ENCODE peak calls at places on chromosomes 2 and 18, in five cellular contexts. L is HCT116, E is left ventricle myocardium inferior, V is aorta, M is IMR-90. W is an unnamed sample. For H3K27me3, the result is how much of the 10 kb centered on the place peaks cover.

GRCh38 chr2:64328415-64328722 is 125.6 kb upstream of the LGALSL start:
- DNase-seq in L (no peak), E (no peak), V (no peak), M (no peak), W (no peak)

GRCh38 chr2:150689600-150689999 is 202.1 kb upstream of the RND3 start:
- DNase-seq in L (no peak), E (no peak), V (no peak), M (no peak), W (no peak)

GRCh38 chr2:148812306-148812705 is 62.7 kb upstream of the KIF5C start:
- DNase-seq in L (no peak), E (peak), V (no peak), M (peak), W (no peak)

GRCh38 chr2:38619458-38620164 is 16.9 kb upstream of the HNRNPLL start:
- DNase-seq in L (no peak), E (no peak), V (no peak), M (peak), W (no peak)

GRCh38 chr2:235774153-235774552 is 280.3 kb downstream of the AGAP1 start:
- DNase-seq in L (no peak), E (no peak), V (no peak), M (no peak), W (no peak)

GRCh38 chr2:20419007-20419576 is 27.8 kb upstream of the RHOB start:
- DNase-seq in L (no peak), E (no peak), V (no peak), M (peak), W (no peak)

GRCh38 chr18:58067611-58068010 is 23.6 kb downstream of the NEDD4L start:
- DNase-seq in L (no peak), E (no peak), V (no peak), M (no peak), W (no peak)

GRCh38 chr18:47263828-47264314 is 12.4 kb upstream of the SKOR2 start:
- DNase-seq in L (no peak), E (no peak), V (no peak), M (no peak), W (no peak)

GRCh38 chr2:134372611-134373131 is 118.8 kb downstream of the MGAT5 start:
- DNase-seq in L (no peak), E (peak), V (peak), M (peak), W (peak)

GRCh38 chr2:71878626-71879508 is 268.8 kb downstream of the CYP26B1 start:
- DNase-seq in L (no peak), E (no peak), V (no peak), M (no peak), W (no peak)

GRCh38 chr2:118046628-118047210 is 32.8 kb upstream of the CCDC93 start:
- DNase-seq in L (peak), E (no peak), V (no peak), M (peak), W (no peak)

GRCh38 chr2:234355052-234355720 is 141.7 kb downstream of the ARL4C start:
- DNase-seq in L (no peak), E (no peak), V (no peak), M (no peak), W (no peak)

GRCh38 chr2:72415781-72416180 is 268.1 kb upstream of the CYP26B1 start:
- DNase-seq in L (no peak), E (no peak), V (no peak), M (no peak), W (no peak)

GRCh38 chr2:120390381-120391055 is 44.6 kb downstream of the INHBB start:
- DNase-seq in L (no peak), E (no peak), V (peak), M (no peak), W (no peak)

GRCh38 chr2:43051316-43051715 is 175.1 kb downstream of the ZFP36L2 start:
- DNase-seq in L (peak), E (no peak), V (peak), M (peak), W (peak)

GRCh38 chr2:144513388-144514100 is 6.4 kb downstream of the ZEB2 start:
- DNase-seq in L (no peak), E (no peak), V (no peak), M (peak), W (peak)

GRCh38 chr2:237497820-237498128 is 10.7 kb downstream of the MLPH start:
- DNase-seq in L (no peak), E (no peak), V (peak), M (peak), W (no peak)

GRCh38 chr2:191625016-191625415 is 52.9 kb upstream of the NABP1 start:
- DNase-seq in L (no peak), E (no peak), V (no peak), M (no peak), W (peak)

GRCh38 chr2:234867882-234868285 is 83.9 kb upstream of the SH3BP4 start:
- DNase-seq in L (no peak), E (no peak), V (no peak), M (no peak), W (no peak)

GRCh38 chr2:176133366-176133765 is 3.9 kb downstream of the HOXD8 start:
- DNase-seq in L (no peak), E (no peak), V (peak), M (no peak), W (no peak)
- H3K27me3 ChIP-seq in L (under half), E (half or more), V (under half), M (half or more), W (under half)

GRCh38 chr18:9595197-9595596 is 19.2 kb downstream of the PPP4R1 start:
- DNase-seq in L (no peak), E (no peak), V (no peak), M (peak), W (no peak)

GRCh38 chr18:9596843-9597242 is 17.5 kb downstream of the PPP4R1 start:
- DNase-seq in L (no peak), E (no peak), V (no peak), M (no peak), W (no peak)

GRCh38 chr18:9597609-9598008 is 16.8 kb downstream of the PPP4R1 start:
- DNase-seq in L (no peak), E (no peak), V (no peak), M (no peak), W (no peak)

GRCh38 chr18:9596257-9596656 is 18.1 kb downstream of the PPP4R1 start:
- DNase-seq in L (no peak), E (no peak), V (no peak), M (no peak), W (no peak)

DNA sequence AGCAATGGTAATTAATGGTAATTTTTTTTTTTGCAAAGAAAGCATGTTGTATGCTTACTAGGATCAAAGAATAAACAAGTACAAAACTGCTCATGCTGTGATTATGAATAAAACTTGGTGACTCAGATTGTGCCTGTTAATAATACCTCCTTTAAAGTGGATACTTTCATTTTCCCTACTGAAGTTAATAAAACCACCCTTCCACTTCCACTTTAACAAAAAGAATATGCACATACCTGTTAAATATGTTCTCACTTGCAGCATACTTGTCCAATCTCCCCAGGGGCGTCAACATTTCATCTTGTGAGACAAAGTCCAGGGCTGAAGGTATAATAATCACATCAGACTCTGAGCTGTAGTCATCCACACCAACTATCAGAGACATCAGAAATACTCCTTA is 19.6 kb downstream of the PPP4R1 start:
- DNase-seq in L (no peak), E (no peak), V (no peak), M (peak), W (no peak)
- H3K4me3 ChIP-seq in L (no peak), E (no peak), V (peak), M (peak), W (no peak)

GRCh38 chr2:98825043-98825350 is 94.1 kb upstream of the MGAT4A start:
- DNase-seq in L (no peak), E (no peak), V (no peak), M (no peak), W (no peak)
- H3K27me3 ChIP-seq in L (under half), E (under half), V (under half), M (under half), W (under half)

DNA sequence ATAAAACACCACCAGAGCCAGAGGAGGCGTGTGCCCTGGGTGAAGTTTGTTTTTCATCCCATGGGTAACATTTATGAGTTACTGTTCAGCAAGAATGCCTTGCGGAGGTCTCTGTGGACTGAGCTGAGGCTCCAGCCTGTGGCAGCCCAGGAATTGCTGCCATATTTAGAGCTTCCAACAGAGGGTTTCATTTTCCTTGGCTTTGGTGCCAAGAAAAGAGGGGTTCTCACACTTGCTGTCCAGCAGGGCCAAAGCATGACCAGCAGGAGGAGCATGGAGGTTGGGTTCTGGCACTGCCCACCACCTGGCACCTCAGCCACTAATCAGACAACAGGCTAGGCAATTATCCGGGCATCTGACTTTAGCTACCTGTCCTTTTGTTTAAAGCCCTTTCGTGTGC is 36.7 kb downstream of the EPAS1 start:
- DNase-seq in L (no peak), E (no peak), V (peak), M (no peak), W (peak)
- H3K4me3 ChIP-seq in L (no peak), E (peak), V (no peak), M (no peak), W (no peak)

GRCh38 chr2:176089843-176090395 is 2.6 kb upstream of the HOXD13 start:
- DNase-seq in L (no peak), E (no peak), V (no peak), M (no peak), W (no peak)

GRCh38 chr2:176088937-176089842 is 3.3 kb upstream of the HOXD13 start:
- DNase-seq in L (no peak), E (no peak), V (no peak), M (no peak), W (no peak)

GRCh38 chr2:176091329-176092258 is 927 bp upstream of the HOXD13 start:
- DNase-seq in L (no peak), E (no peak), V (no peak), M (no peak), W (no peak)

GRCh38 chr2:176092270-176093144 is at the start of gene HOXD13:
- DNase-seq in L (no peak), E (no peak), V (no peak), M (no peak), W (no peak)

DNA sequence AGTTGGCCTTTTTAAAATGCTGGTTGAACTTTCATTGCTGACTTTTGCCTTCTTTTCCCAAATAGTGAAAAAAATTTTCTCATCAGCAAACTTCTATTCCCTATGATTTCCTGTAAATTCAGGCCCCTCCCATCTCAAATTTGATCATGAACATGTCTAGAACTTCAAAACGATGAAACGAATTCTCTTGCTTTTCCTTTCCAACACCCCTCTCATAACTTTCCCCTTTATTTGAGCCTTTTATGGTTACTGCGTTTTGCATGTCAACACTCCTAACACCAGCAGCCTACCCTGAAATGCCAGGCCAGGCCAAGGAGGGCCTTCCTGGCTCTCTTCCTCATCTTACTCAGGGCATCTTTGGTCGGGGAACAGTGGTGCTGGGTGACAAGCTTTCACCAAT is 1.7 kb upstream of the HOXD13 start:
- DNase-seq in L (no peak), E (no peak), V (no peak), M (no peak), W (no peak)
- H3K27me3 ChIP-seq in L (under half), E (half or more), V (under half), M (half or more), W (half or more)